ENCODE peak calls at places on chromosomes 12 and 14, in eight cellular contexts. G, C, T, L, E, D, F and I are unnamed samples.

GRCh38 chr14:23379331-23380196 is 2.7 kb downstream of the CMTM5 start:
- DNase-seq in G (peak; percentile 66), C (no peak), T (peak; percentile 61), L (peak; percentile 64), E (peak; percentile 33), D (no peak), F (peak; percentile 88), I (peak; percentile 62)

GRCh38 chr12:107152331-107152730 is 59.0 kb upstream of the CRY1 start:
- DNase-seq in G (no peak), C (no peak), T (no peak), L (no peak), E (no peak), D (no peak), F (no peak), I (no peak)

GRCh38 chr12:49368240-49368600 is 958 bp downstream of the SPATS2 start:
- DNase-seq in G (no peak), C (no peak), T (no peak), L (no peak), E (no peak), D (no peak), F (no peak), I (no peak)

GRCh38 chr12:20555015-20555414 is 140.1 kb upstream of the SLCO1C1 start:
- DNase-seq in G (no peak), C (no peak), T (no peak), L (no peak), E (no peak), D (no peak), F (no peak), I (no peak)

GRCh38 chr12:5873341-5873919 is 71.6 kb downstream of the ANO2 start:
- DNase-seq in G (no peak), C (no peak), T (no peak), L (no peak), E (no peak), D (no peak), F (no peak), I (no peak)

GRCh38 chr14:49893309-49894213 is 679 bp downstream of the ARF6 start:
- DNase-seq in G (no peak), C (peak; percentile 49), T (peak; percentile 66), L (peak; percentile 80), E (peak; percentile 71), D (no peak), F (peak; percentile 67), I (peak; percentile 73)

GRCh38 chr12:2049604-2050540 is 2.9 kb upstream of the CACNA1C start:
- DNase-seq in G (peak; percentile 50), C (no peak), T (no peak), L (no peak), E (no peak), D (no peak), F (no peak), I (no peak)

GRCh38 chr12:69779928-69780327 is 41.3 kb downstream of the RAB3IP start:
- DNase-seq in G (no peak), C (no peak), T (no peak), L (no peak), E (no peak), D (no peak), F (no peak), I (no peak)

GRCh38 chr12:109098142-109098652 is 800 bp downstream of the UNG start:
- DNase-seq in G (no peak), C (peak; percentile 65), T (peak; percentile 73), L (no peak), E (peak; percentile 85), D (no peak), F (peak; percentile 65), I (no peak)

GRCh38 chr12:80935076-80935475 is 2.7 kb downstream of the LIN7A start:
- DNase-seq in G (no peak), C (no peak), T (no peak), L (no peak), E (no peak), D (no peak), F (no peak), I (no peak)

GRCh38 chr12:80937391-80938238 is at the start of gene LIN7A:
- DNase-seq in G (peak; percentile 18), C (peak; percentile 25), T (peak; percentile 48), L (no peak), E (peak; percentile 14), D (no peak), F (peak; percentile 27), I (no peak)

GRCh38 chr12:80938397-80938796 is 663 bp upstream of the LIN7A start:
- DNase-seq in G (peak; percentile 64), C (no peak), T (no peak), L (no peak), E (no peak), D (no peak), F (no peak), I (no peak)

GRCh38 chr12:80936642-80937390 is 918 bp downstream of the LIN7A start:
- DNase-seq in G (peak; percentile 79), C (peak; percentile 21), T (peak; percentile 53), L (no peak), E (peak; percentile 22), D (no peak), F (peak; percentile 27), I (no peak)

DNA sequence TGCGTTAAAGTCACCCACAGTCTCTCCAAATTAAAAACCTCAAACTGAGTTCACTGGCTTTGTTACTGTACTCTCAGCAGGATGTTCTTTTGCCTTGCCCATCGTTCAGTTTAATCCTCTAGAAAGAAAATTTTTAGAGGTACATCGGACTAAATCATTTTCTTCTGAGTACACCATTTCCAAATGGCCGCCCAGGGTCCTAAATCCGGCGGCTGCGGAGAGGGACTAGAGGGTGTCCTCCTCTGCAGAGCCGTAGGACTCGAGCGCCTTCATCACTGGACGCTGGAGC is 1.4 kb downstream of the LIN7A start:
- DNase-seq in G (no peak), C (no peak), T (no peak), L (no peak), E (peak; percentile 15), D (no peak), F (no peak), I (no peak)
- H3K27me3 ChIP-seq in G (no peaks in the 10 kb centered on the region), C (no peaks in the 10 kb centered on the region), T (no peaks in the 10 kb centered on the region), L (peaks cover 9% of the 10 kb centered on the region), E (no peaks in the 10 kb centered on the region), D (no peaks in the 10 kb centered on the region), F (peaks cover 22% of the 10 kb centered on the region), I (peaks cover 32% of the 10 kb centered on the region)

GRCh38 chr12:51533799-51534198 is 57.2 kb upstream of the SCN8A start:
- DNase-seq in G (no peak), C (no peak), T (no peak), L (no peak), E (no peak), D (no peak), F (no peak), I (no peak)
- H3K27ac ChIP-seq in G (no peak overlapping the region), C (no peak overlapping the region), T (no peak overlapping the region), L (no peak overlapping the region), E (no peak overlapping the region), D (no peak overlapping the region), F (no peak overlapping the region), I (no peak overlapping the region)

GRCh38 chr14:63795532-63795931 is 57.3 kb upstream of the SYNE2 start:
- DNase-seq in G (no peak), C (no peak), T (no peak), L (no peak), E (no peak), D (no peak), F (no peak), I (no peak)
- H3K27me3 ChIP-seq in G (no peaks in the 10 kb centered on the region), C (no peaks in the 10 kb centered on the region), T (no peaks in the 10 kb centered on the region), L (peaks cover 4% of the 10 kb centered on the region), E (no peaks in the 10 kb centered on the region), D (no peaks in the 10 kb centered on the region), F (no peaks in the 10 kb centered on the region), I (no peaks in the 10 kb centered on the region)

DNA sequence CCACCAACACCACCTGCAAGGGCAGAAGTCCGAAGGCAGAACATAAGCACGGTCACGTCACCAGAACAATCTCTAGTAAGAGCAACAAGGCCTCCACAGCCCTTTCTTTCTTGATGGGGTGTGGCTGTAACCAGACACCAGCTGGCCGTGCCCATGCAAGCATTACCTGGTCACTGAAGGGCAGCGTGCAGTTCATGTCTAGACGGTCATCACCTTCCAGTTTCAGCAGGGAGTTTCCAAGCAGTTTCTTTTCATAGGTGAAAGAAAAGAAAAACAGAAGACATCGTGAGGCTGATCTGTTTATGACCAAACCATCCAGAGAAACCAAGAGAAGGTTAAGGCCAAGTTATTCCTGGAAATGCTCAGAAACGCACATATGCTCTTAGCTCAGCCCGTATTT is 42.4 kb downstream of the PRKAB1 start:
- DNase-seq in G (no peak), C (no peak), T (peak; percentile 70), L (no peak), E (no peak), D (no peak), F (peak; percentile 82), I (no peak)
- H3K27ac ChIP-seq in G (no peak overlapping the region), C (no peak overlapping the region), T (peak overlapping the region; percentile 65), L (no peak overlapping the region), E (no peak overlapping the region), D (no peak overlapping the region), F (peak overlapping the region; percentile 92), I (no peak overlapping the region)

GRCh38 chr12:26126340-26127284 is 1.8 kb upstream of the BHLHE41 start:
- DNase-seq in G (peak; percentile 28), C (peak; percentile 86), T (peak; percentile 88), L (no peak), E (peak; percentile 92), D (no peak), F (peak; percentile 86), I (no peak)

GRCh38 chr12:26124491-26125450 is at the start of gene BHLHE41:
- DNase-seq in G (no peak), C (peak; percentile 85), T (peak; percentile 75), L (no peak), E (peak; percentile 86), D (no peak), F (peak; percentile 78), I (no peak)

GRCh38 chr12:26128180-26128579 is 3.3 kb upstream of the BHLHE41 start:
- DNase-seq in G (no peak), C (no peak), T (no peak), L (no peak), E (no peak), D (no peak), F (no peak), I (no peak)

GRCh38 chr12:26125451-26126339 is 858 bp upstream of the BHLHE41 start:
- DNase-seq in G (peak; percentile 36), C (peak; percentile 78), T (peak; percentile 75), L (peak; percentile 24), E (peak; percentile 91), D (no peak), F (peak; percentile 83), I (no peak)

GRCh38 chr12:26127404-26127803 is 2.6 kb upstream of the BHLHE41 start:
- DNase-seq in G (no peak), C (no peak), T (no peak), L (no peak), E (no peak), D (no peak), F (no peak), I (no peak)
- H3K27me3 ChIP-seq in G (peaks cover 69% of the 10 kb centered on the region), C (no peaks in the 10 kb centered on the region), T (peaks cover 35% of the 10 kb centered on the region), L (peaks cover 63% of the 10 kb centered on the region), E (no peaks in the 10 kb centered on the region), D (peaks cover 5% of the 10 kb centered on the region), F (peaks cover 19% of the 10 kb centered on the region), I (peaks cover 76% of the 10 kb centered on the region)